ENCODE peak calls at places on chromosomes 5 and 9, in eight cellular contexts. P, W, C, H, E, G, N and J are unnamed samples.

GRCh38 chr9:129202613-129203555 is 24.8 kb upstream of the IER5L start:
- DNase-seq in P (peak; percentile 80), W (peak; percentile 90), C (peak; percentile 94), H (peak; percentile 94), E (peak; percentile 88), G (peak; percentile 76), N (peak; percentile 56), J (no peak)

GRCh38 chr5:150641006-150641570 is 628 bp downstream of the SYNPO start:
- DNase-seq in P (peak; percentile 74), W (no peak), C (peak; percentile 73), H (no peak), E (peak; percentile 60), G (peak; percentile 83), N (peak; percentile 63), J (no peak)

GRCh38 chr9:116269250-116269649 is 115.7 kb downstream of the PAPPA start:
- DNase-seq in P (peak; percentile 35), W (no peak), C (no peak), H (no peak), E (no peak), G (no peak), N (peak; percentile 55), J (no peak)

GRCh38 chr9:121299467-121300282 is 31.7 kb downstream of the GSN start:
- DNase-seq in P (peak; percentile 43), W (peak; percentile 61), C (peak; percentile 92), H (peak; percentile 80), E (peak; percentile 93), G (no peak), N (no peak), J (peak; percentile 90)

GRCh38 chr5:135392256-135392655 is 6.8 kb downstream of the MACROH2A1 start:
- DNase-seq in P (peak; percentile 91), W (no peak), C (no peak), H (no peak), E (no peak), G (peak; percentile 90), N (peak; percentile 78), J (no peak)

GRCh38 chr9:28770827-28771226 is 1197.5 kb upstream of the C9orf72 start:
- DNase-seq in P (no peak), W (no peak), C (no peak), H (no peak), E (no peak), G (no peak), N (no peak), J (no peak)

GRCh38 chr5:90484540-90484939 is 9.9 kb downstream of the POLR3G start:
- DNase-seq in P (peak; percentile 49), W (no peak), C (no peak), H (no peak), E (no peak), G (no peak), N (peak; percentile 14), J (no peak)

GRCh38 chr5:138491669-138492551 is 26.6 kb downstream of the EGR1 start:
- DNase-seq in P (peak; percentile 92), W (peak; percentile 94), C (peak; percentile 96), H (peak; percentile 96), E (peak; percentile 92), G (peak; percentile 92), N (peak; percentile 74), J (peak; percentile 95)

GRCh38 chr5:99119326-99119725 is 190.5 kb upstream of the CHD1 start:
- DNase-seq in P (no peak), W (no peak), C (no peak), H (no peak), E (no peak), G (no peak), N (no peak), J (no peak)

GRCh38 chr5:107011530-107012115 is 659.1 kb downstream of the EFNA5 start:
- DNase-seq in P (peak; percentile 45), W (no peak), C (peak; percentile 53), H (no peak), E (no peak), G (peak; percentile 4), N (peak; percentile 14), J (no peak)

GRCh38 chr9:13513710-13514444 is 234.4 kb upstream of the MPDZ start:
- DNase-seq in P (peak; percentile 43), W (peak; percentile 34), C (no peak), H (no peak), E (no peak), G (peak; percentile 37), N (peak; percentile 5), J (no peak)

GRCh38 chr9:131982683-131983239 is 96.9 kb downstream of the MED27 start:
- DNase-seq in P (no peak), W (no peak), C (no peak), H (no peak), E (no peak), G (peak; percentile 41), N (no peak), J (no peak)

GRCh38 chr9:137000177-137000930 is 4.0 kb upstream of the CLIC3 start:
- DNase-seq in P (peak; percentile 95), W (no peak), C (no peak), H (no peak), E (no peak), G (peak; percentile 53), N (peak; percentile 66), J (no peak)

GRCh38 chr5:137604348-137605095 is 105.4 kb upstream of the SPOCK1 start:
- DNase-seq in P (no peak), W (peak; percentile 69), C (no peak), H (no peak), E (no peak), G (no peak), N (no peak), J (no peak)

GRCh38 chr9:13588151-13589043 is 308.9 kb upstream of the MPDZ start:
- DNase-seq in P (no peak), W (no peak), C (no peak), H (no peak), E (no peak), G (peak; percentile 43), N (no peak), J (no peak)

GRCh38 chr9:99712214-99712613 is 109.5 kb upstream of the NR4A3 start:
- DNase-seq in P (no peak), W (no peak), C (no peak), H (no peak), E (no peak), G (no peak), N (no peak), J (no peak)

GRCh38 chr5:72065751-72066255 is 41.5 kb upstream of the MAP1B start:
- DNase-seq in P (peak; percentile 75), W (peak; percentile 65), C (no peak), H (no peak), E (no peak), G (peak; percentile 35), N (peak; percentile 32), J (no peak)

GRCh38 chr9:9117866-9118265 is 1318.3 kb upstream of the DMAC1 start:
- DNase-seq in P (no peak), W (no peak), C (no peak), H (no peak), E (no peak), G (no peak), N (no peak), J (no peak)

GRCh38 chr5:600551-601541 is 11.3 kb upstream of the CEP72 start:
- DNase-seq in P (no peak), W (no peak), C (no peak), H (no peak), E (no peak), G (no peak), N (no peak), J (peak; percentile 75)

GRCh38 chr5:155839251-155840037 is 487.5 kb upstream of the SGCD start:
- DNase-seq in P (no peak), W (peak; percentile 5), C (no peak), H (no peak), E (no peak), G (no peak), N (no peak), J (no peak)

GRCh38 chr9:117134826-117135411 is 279.9 kb downstream of the ASTN2 start:
- DNase-seq in P (no peak), W (no peak), C (no peak), H (no peak), E (no peak), G (no peak), N (no peak), J (no peak)

GRCh38 chr5:34957857-34958690 is 28.7 kb downstream of the DNAJC21 start:
- DNase-seq in P (peak; percentile 72), W (peak; percentile 54), C (no peak), H (no peak), E (no peak), G (peak; percentile 38), N (peak; percentile 36), J (no peak)
- TF ChIP-seq CTCF in P (peak; percentile 81), W (peak; percentile 67), C (peak; percentile 38), H (peak; percentile 53), E (peak; percentile 61), G (peak; percentile 70), N (peak; percentile 78), J (peak; percentile 76)

DNA sequence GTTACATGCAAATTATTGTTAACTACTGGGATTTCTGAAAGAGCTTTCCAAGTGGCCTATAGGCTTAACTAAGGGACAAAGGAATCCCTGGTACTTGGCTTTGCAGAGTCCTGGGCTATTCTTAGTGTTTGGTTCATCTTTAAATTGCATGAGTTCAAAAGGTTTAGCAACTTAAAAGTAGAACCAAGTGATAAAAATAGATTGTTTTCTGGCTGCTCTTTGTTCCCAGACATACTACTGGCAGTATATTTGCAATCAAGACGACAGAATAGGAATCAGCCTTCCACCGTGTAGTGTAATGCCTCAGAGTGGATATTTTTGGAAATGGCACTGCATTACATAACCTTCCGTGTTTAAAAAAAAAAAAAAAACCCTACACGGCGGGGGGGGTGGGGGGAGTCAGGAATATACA is 1.0 kb downstream of the NREP start:
- DNase-seq in P (peak; percentile 67), W (no peak), C (no peak), H (no peak), E (no peak), G (peak; percentile 79), N (no peak), J (no peak)
- TF ChIP-seq CTCF in P (no peak), W (peak; percentile 12), C (no peak), H (no peak), E (no peak), G (no peak), N (no peak), J (no peak)

GRCh38 chr9:89945133-89945532 is 340.3 kb downstream of the GADD45G start:
- DNase-seq in P (peak; percentile 7), W (no peak), C (no peak), H (no peak), E (no peak), G (no peak), N (no peak), J (no peak)
- TF ChIP-seq CTCF in P (peak; percentile 50), W (no peak), C (no peak), H (peak; percentile 14), E (peak; percentile 28), G (peak; percentile 27), N (peak; percentile 41), J (peak; percentile 33)

GRCh38 chr5:154529282-154529681 is 51.3 kb upstream of the HAND1 start:
- DNase-seq in P (no peak), W (no peak), C (no peak), H (no peak), E (no peak), G (no peak), N (no peak), J (no peak)

GRCh38 chr5:154528005-154528594 is 50.1 kb upstream of the HAND1 start:
- DNase-seq in P (no peak), W (no peak), C (no peak), H (no peak), E (no peak), G (no peak), N (no peak), J (no peak)

GRCh38 chr5:154524181-154524580 is 46.2 kb upstream of the HAND1 start:
- DNase-seq in P (no peak), W (no peak), C (no peak), H (peak; percentile 11), E (no peak), G (no peak), N (no peak), J (no peak)

GRCh38 chr5:154524846-154525245 is 46.8 kb upstream of the HAND1 start:
- DNase-seq in P (no peak), W (peak; percentile 25), C (no peak), H (no peak), E (no peak), G (no peak), N (no peak), J (no peak)

GRCh38 chr5:154526231-154527226 is 48.5 kb upstream of the HAND1 start:
- DNase-seq in P (no peak), W (no peak), C (no peak), H (peak; percentile 33), E (no peak), G (no peak), N (no peak), J (no peak)
- TF ChIP-seq CTCF in P (no peak), W (no peak), C (no peak), H (no peak), E (no peak), G (no peak), N (no peak), J (no peak)